ENCODE peak calls at places on chromosome 21, in five cellular contexts. One of them, this sample, is unnamed.

GRCh38 chr21:42677339-42678117 is 24.1 kb downstream of the PDE9A start:
- DNase-seq in right atrium auricular region: no peak
- DNase-seq in hepatocyte: no peak
- DNase-seq in AG04450: no peak
- DNase-seq in AG09319: no peak
- DNase-seq in this sample: no peak

GRCh38 chr21:33650929-33651505 is 8.7 kb downstream of the ITSN1 start:
- DNase-seq in hepatocyte: no peak
- DNase-seq in right atrium auricular region: no peak
- DNase-seq in AG09319: no peak
- DNase-seq in AG04450: no peak
- DNase-seq in this sample: no peak

GRCh38 chr21:40386301-40386911 is 460.6 kb downstream of the DSCAM start:
- DNase-seq in hepatocyte: peak; percentile 86
- DNase-seq in right atrium auricular region: peak; percentile 60
- DNase-seq in AG09319: no peak
- DNase-seq in AG04450: no peak
- DNase-seq in this sample: peak; percentile 65

GRCh38 chr21:23014021-23014420 is 2015.8 kb downstream of the NCAM2 start:
- DNase-seq in right atrium auricular region: no peak
- DNase-seq in hepatocyte: no peak
- DNase-seq in AG09319: no peak
- DNase-seq in AG04450: no peak
- DNase-seq in this sample: no peak

GRCh38 chr21:37365657-37366487 is 701 bp upstream of the DYRK1A start:
- DNase-seq in AG04450: no peak
- DNase-seq in AG09319: no peak
- DNase-seq in right atrium auricular region: peak; percentile 68
- DNase-seq in hepatocyte: peak; percentile 89
- DNase-seq in this sample: peak; percentile 47

GRCh38 chr21:33721081-33721480 is 78.8 kb downstream of the ITSN1 start:
- DNase-seq in AG09319: no peak
- DNase-seq in hepatocyte: no peak
- DNase-seq in right atrium auricular region: no peak
- DNase-seq in AG04450: no peak
- DNase-seq in this sample: no peak

GRCh38 chr21:41142051-41142795 is 25.7 kb upstream of the BACE2 start:
- DNase-seq in AG09319: no peak
- DNase-seq in hepatocyte: no peak
- DNase-seq in AG04450: peak; percentile 6
- DNase-seq in right atrium auricular region: no peak
- DNase-seq in this sample: no peak

GRCh38 chr21:24367936-24368335 is 1239.3 kb downstream of the MRPL39 start:
- DNase-seq in right atrium auricular region: no peak
- DNase-seq in AG09319: no peak
- DNase-seq in hepatocyte: no peak
- DNase-seq in AG04450: no peak
- DNase-seq in this sample: no peak

GRCh38 chr21:44461438-44462089 is 6.3 kb downstream of the LRRC3 start:
- DNase-seq in hepatocyte: no peak
- DNase-seq in AG09319: no peak
- DNase-seq in AG04450: no peak
- DNase-seq in right atrium auricular region: no peak
- DNase-seq in this sample: no peak
- TF ChIP-seq CTCF in hepatocyte: peak; percentile 21
- TF ChIP-seq CTCF in AG09319: no peak
- TF ChIP-seq CTCF in AG04450: no peak
- TF ChIP-seq CTCF in right atrium auricular region: peak; percentile 9
- TF ChIP-seq CTCF in this sample: peak; percentile 43

GRCh38 chr21:14773777-14774345 is 227.7 kb upstream of the SAMSN1 start:
- DNase-seq in hepatocyte: peak; percentile 35
- DNase-seq in right atrium auricular region: peak; percentile 61
- DNase-seq in AG04450: no peak
- DNase-seq in AG09319: no peak
- DNase-seq in this sample: peak; percentile 3
- TF ChIP-seq CTCF in hepatocyte: peak; percentile 47
- TF ChIP-seq CTCF in right atrium auricular region: no peak
- TF ChIP-seq CTCF in AG04450: no peak
- TF ChIP-seq CTCF in AG09319: peak; percentile 20
- TF ChIP-seq CTCF in this sample: peak; percentile 63

GRCh38 chr21:34762761-34763160 is 94.0 kb downstream of the CLIC6 start:
- DNase-seq in AG09319: no peak
- DNase-seq in right atrium auricular region: no peak
- DNase-seq in hepatocyte: no peak
- DNase-seq in AG04450: peak; percentile 52
- DNase-seq in this sample: no peak
- TF ChIP-seq CTCF in AG09319: no peak
- TF ChIP-seq CTCF in right atrium auricular region: no peak
- TF ChIP-seq CTCF in hepatocyte: no peak
- TF ChIP-seq CTCF in AG04450: peak; percentile 33
- TF ChIP-seq CTCF in this sample: no peak

GRCh38 chr21:29817450-29817849 is 122.3 kb downstream of the GRIK1 start:
- DNase-seq in hepatocyte: no peak
- DNase-seq in AG04450: no peak
- DNase-seq in right atrium auricular region: no peak
- DNase-seq in AG09319: no peak
- DNase-seq in this sample: no peak
- TF ChIP-seq CTCF in hepatocyte: no peak
- TF ChIP-seq CTCF in AG04450: no peak
- TF ChIP-seq CTCF in right atrium auricular region: no peak
- TF ChIP-seq CTCF in AG09319: no peak
- TF ChIP-seq CTCF in this sample: no peak

GRCh38 chr21:44970766-44971671 is 31.2 kb downstream of the SLX9 start:
- DNase-seq in hepatocyte: no peak
- DNase-seq in right atrium auricular region: no peak
- DNase-seq in AG04450: no peak
- DNase-seq in AG09319: no peak
- DNase-seq in this sample: no peak

GRCh38 chr21:44971672-44971995 is 31.8 kb downstream of the SLX9 start:
- DNase-seq in hepatocyte: no peak
- DNase-seq in right atrium auricular region: no peak
- DNase-seq in AG09319: no peak
- DNase-seq in AG04450: no peak
- DNase-seq in this sample: no peak

GRCh38 chr21:44973598-44973997 is 33.8 kb downstream of the SLX9 start:
- DNase-seq in right atrium auricular region: no peak
- DNase-seq in AG09319: no peak
- DNase-seq in hepatocyte: no peak
- DNase-seq in AG04450: no peak
- DNase-seq in this sample: no peak

GRCh38 chr21:44972821-44973220 is 33.0 kb downstream of the SLX9 start:
- DNase-seq in AG04450: no peak
- DNase-seq in right atrium auricular region: no peak
- DNase-seq in hepatocyte: no peak
- DNase-seq in AG09319: no peak
- DNase-seq in this sample: no peak

GRCh38 chr21:44972301-44972814 is 32.5 kb downstream of the SLX9 start:
- DNase-seq in AG09319: no peak
- DNase-seq in hepatocyte: no peak
- DNase-seq in right atrium auricular region: no peak
- DNase-seq in AG04450: no peak
- DNase-seq in this sample: no peak
- TF ChIP-seq CTCF in AG09319: no peak
- TF ChIP-seq CTCF in hepatocyte: no peak
- TF ChIP-seq CTCF in right atrium auricular region: no peak
- TF ChIP-seq CTCF in AG04450: no peak
- TF ChIP-seq CTCF in this sample: no peak

DNA sequence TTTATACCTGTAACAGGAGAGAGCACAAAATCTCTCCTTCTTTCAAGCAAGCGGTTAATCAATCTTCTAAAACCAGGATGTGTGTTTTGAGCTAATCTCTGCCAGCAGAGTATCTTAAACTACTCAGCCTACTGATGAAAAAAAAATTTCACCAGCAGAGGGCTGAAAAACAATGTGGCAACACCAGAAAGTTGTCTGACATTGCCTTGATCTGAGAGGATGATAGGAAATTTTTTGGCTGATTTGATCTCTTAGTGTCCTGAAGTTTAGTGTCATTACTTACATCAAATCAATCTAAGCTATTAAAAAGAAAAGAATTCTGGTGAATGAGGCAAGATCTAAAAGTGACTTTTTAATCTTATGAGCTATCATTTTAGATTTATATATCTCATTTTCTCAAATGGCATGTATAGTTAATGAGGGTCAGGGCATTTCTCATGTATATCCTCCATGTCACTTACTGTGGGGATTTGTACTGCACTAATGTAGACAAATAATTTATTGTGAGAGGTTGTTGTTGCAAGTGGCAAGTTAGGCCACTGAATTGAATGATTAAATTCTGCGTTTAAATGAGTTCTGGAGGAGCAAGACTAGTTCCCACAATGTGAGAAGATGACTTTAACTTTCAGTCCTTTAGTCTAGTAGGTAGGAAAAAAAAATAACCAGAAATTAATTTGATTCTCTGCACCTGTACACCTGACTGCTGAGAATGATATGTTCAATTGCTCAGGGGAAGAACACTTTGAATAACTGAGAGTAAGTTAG is 10.8 kb downstream of the ADAMTS1 start:
- DNase-seq in hepatocyte: no peak
- DNase-seq in right atrium auricular region: no peak
- DNase-seq in AG09319: no peak
- DNase-seq in AG04450: no peak
- DNase-seq in this sample: no peak
- TF ChIP-seq CTCF in hepatocyte: peak; percentile 33
- TF ChIP-seq CTCF in right atrium auricular region: no peak
- TF ChIP-seq CTCF in AG09319: peak; percentile 38
- TF ChIP-seq CTCF in AG04450: peak; percentile 49
- TF ChIP-seq CTCF in this sample: peak; percentile 60